ENCODE peak calls at places on chromosomes 2 and 18, in six cellular contexts. S is naive thymus-derived CD8-positive, alpha-beta T cell; G is amniotic stem cell; Z is gastrocnemius medialis; M is astrocyte of the cerebellum; H is smooth muscle cell of the brain vasculature. E is an unnamed sample.

GRCh38 chr2:120678251-120678650 is 57.4 kb upstream of the GLI2 start:
- DNase-seq in S (no peak), G (no peak), Z (no peak), M (no peak), H (no peak), E (no peak)

GRCh38 chr18:7457276-7457675 is 109.8 kb upstream of the PTPRM start:
- DNase-seq in S (no peak), G (no peak), Z (no peak), M (no peak), H (no peak), E (no peak)

GRCh38 chr18:51561821-51562220 is 364.3 kb upstream of the MEX3C start:
- DNase-seq in S (no peak), G (no peak), Z (no peak), M (no peak), H (no peak), E (no peak)

GRCh38 chr2:216519154-216519762 is 20.6 kb downstream of the RPL37A start:
- DNase-seq in S (peak; percentile 32), G (peak; percentile 78), Z (peak; percentile 36), M (peak; percentile 82), H (peak; percentile 75), E (peak; percentile 76)

GRCh38 chr18:23669804-23670203 is 7.1 kb upstream of the ANKRD29 start:
- DNase-seq in S (no peak), G (no peak), Z (no peak), M (no peak), H (no peak), E (no peak)

GRCh38 chr2:225182126-225182525 is 139.9 kb upstream of the DOCK10 start:
- DNase-seq in S (no peak), G (no peak), Z (no peak), M (no peak), H (no peak), E (no peak)

GRCh38 chr2:57696016-57696415 is 350.6 kb upstream of the VRK2 start:
- DNase-seq in S (no peak), G (peak; percentile 16), Z (no peak), M (peak; percentile 11), H (no peak), E (peak; percentile 58)

GRCh38 chr2:217431577-217432269 is 571.1 kb downstream of the TNS1 start:
- DNase-seq in S (no peak), G (no peak), Z (no peak), M (no peak), H (no peak), E (no peak)

GRCh38 chr2:9941196-9941995 is 10.1 kb upstream of the GRHL1 start:
- DNase-seq in S (no peak), G (no peak), Z (no peak), M (peak; percentile 49), H (no peak), E (no peak)

GRCh38 chr18:499351-500229 is 911 bp downstream of the COLEC12 start:
- DNase-seq in S (no peak), G (peak; percentile 77), Z (no peak), M (no peak), H (no peak), E (peak; percentile 56)

GRCh38 chr2:104834431-104834830 is 19.5 kb upstream of the POU3F3 start:
- DNase-seq in S (no peak), G (no peak), Z (no peak), M (no peak), H (no peak), E (no peak)

GRCh38 chr2:146489386-146489785 is 1355.4 kb upstream of the ACVR2A start:
- DNase-seq in S (no peak), G (no peak), Z (no peak), M (no peak), H (no peak), E (no peak)

GRCh38 chr2:14642499-14642898 is 10.0 kb downstream of the LRATD1 start:
- DNase-seq in S (no peak), G (no peak), Z (no peak), M (no peak), H (no peak), E (no peak)

E was measured in H4.